ENCODE peak calls at places on chromosomes 16 and 17, in ten cellular contexts. C is PC-3, H is DND-41, O is trophoblast cell, A is HCT116, J is GM23248, B is colonic mucosa, W is endodermal cell, D is Karpas-422, T is SK-N-SH. L is an unnamed sample.

GRCh38 chr16:49556252-49557069 is 182.9 kb downstream of the C16orf78 start:
- DNase-seq in C (peak), H (no peak), O (peak), A (peak), J (peak), B (no peak), W (peak), D (peak), T (no peak), L (peak)

GRCh38 chr16:50261707-50262235 is 4.6 kb upstream of the ADCY7 start:
- DNase-seq in C (no peak), H (no peak), O (no peak), A (no peak), J (peak), B (peak), W (no peak), D (no peak), T (no peak), L (no peak)

GRCh38 chr16:2329532-2329931 is 11.0 kb downstream of the ABCA3 start:
- DNase-seq in C (no peak), H (no peak), O (no peak), A (no peak), J (no peak), B (no peak), W (no peak), D (no peak), T (no peak), L (no peak)

GRCh38 chr17:41959336-41960095 is 7.1 kb upstream of the CNP start:
- DNase-seq in C (peak), H (peak), O (peak), A (peak), J (peak), B (no peak), W (peak), D (peak), T (peak), L (peak)

GRCh38 chr17:52751051-52751450 is 592.5 kb upstream of the CA10 start:
- DNase-seq in C (no peak), H (no peak), O (no peak), A (no peak), J (no peak), B (no peak), W (peak), D (no peak), T (peak), L (no peak)

GRCh38 chr16:79402356-79402755 is 198.2 kb downstream of the MAF start:
- DNase-seq in C (no peak), H (no peak), O (no peak), A (no peak), J (no peak), B (peak), W (peak), D (no peak), T (no peak), L (no peak)

GRCh38 chr17:72353502-72353901 is 232.7 kb downstream of the SOX9 start:
- DNase-seq in C (no peak), H (no peak), O (no peak), A (no peak), J (no peak), B (no peak), W (no peak), D (no peak), T (no peak), L (no peak)

GRCh38 chr17:59830846-59831486 is 61.8 kb downstream of the TUBD1 start:
- DNase-seq in C (peak), H (no peak), O (no peak), A (no peak), J (no peak), B (no peak), W (peak), D (no peak), T (no peak), L (no peak)

GRCh38 chr16:4694664-4695451 is 1.5 kb downstream of the NUDT16L1 start:
- DNase-seq in C (no peak), H (no peak), O (no peak), A (no peak), J (peak), B (no peak), W (peak), D (no peak), T (peak), L (no peak)

GRCh38 chr17:75604034-75604695 is 16.6 kb downstream of the MYO15B start:
- DNase-seq in C (peak), H (no peak), O (no peak), A (no peak), J (peak), B (peak), W (peak), D (no peak), T (no peak), L (no peak)

GRCh38 chr17:66006654-66007053 is 185.3 kb downstream of the CEP112 start:
- DNase-seq in C (no peak), H (no peak), O (no peak), A (no peak), J (no peak), B (no peak), W (no peak), D (no peak), T (no peak), L (no peak)

GRCh38 chr17:70144260-70144846 is 25.0 kb upstream of the KCNJ2 start:
- DNase-seq in C (peak), H (no peak), O (peak), A (peak), J (peak), B (no peak), W (no peak), D (peak), T (peak), L (peak)

GRCh38 chr16:80197790-80198201 is 343.0 kb upstream of the DYNLRB2 start:
- DNase-seq in C (peak), H (no peak), O (peak), A (no peak), J (peak), B (no peak), W (no peak), D (no peak), T (no peak), L (peak)

GRCh38 chr17:14737984-14738651 is 437.2 kb downstream of the HS3ST3B1 start:
- DNase-seq in C (peak), H (no peak), O (peak), A (no peak), J (peak), B (no peak), W (peak), D (no peak), T (no peak), L (no peak)

GRCh38 chr17:56820207-56820606 is 13.5 kb downstream of the C17orf67 start:
- DNase-seq in C (no peak), H (no peak), O (no peak), A (no peak), J (no peak), B (no peak), W (no peak), D (no peak), T (no peak), L (no peak)

GRCh38 chr16:76835319-76835718 is 355.7 kb upstream of the MON1B start:
- DNase-seq in C (no peak), H (no peak), O (peak), A (no peak), J (no peak), B (no peak), W (no peak), D (no peak), T (no peak), L (no peak)

GRCh38 chr17:42058018-42058417 is 7.6 kb upstream of the C17orf113 start:
- DNase-seq in C (no peak), H (no peak), O (no peak), A (no peak), J (no peak), B (no peak), W (no peak), D (no peak), T (no peak), L (no peak)

GRCh38 chr16:2784536-2785100 is 2.7 kb downstream of the PRSS33 start:
- DNase-seq in C (no peak), H (no peak), O (no peak), A (no peak), J (no peak), B (no peak), W (peak), D (no peak), T (no peak), L (no peak)

GRCh38 chr17:61981323-61981722 is 53.5 kb upstream of the INTS2 start:
- DNase-seq in C (peak), H (no peak), O (peak), A (no peak), J (peak), B (no peak), W (no peak), D (no peak), T (no peak), L (no peak)

GRCh38 chr16:75514296-75514695 is 19.1 kb upstream of the CHST6 start:
- DNase-seq in C (no peak), H (no peak), O (no peak), A (no peak), J (no peak), B (no peak), W (no peak), D (no peak), T (no peak), L (no peak)

GRCh38 chr17:61285483-61286320 is 113.9 kb upstream of the TBX2 start:
- DNase-seq in C (peak), H (no peak), O (no peak), A (no peak), J (peak), B (no peak), W (peak), D (no peak), T (no peak), L (no peak)

GRCh38 chr16:72856797-72857196 is 191.1 kb downstream of the ZFHX3 start:
- DNase-seq in C (peak), H (peak), O (peak), A (no peak), J (peak), B (no peak), W (peak), D (peak), T (peak), L (no peak)

GRCh38 chr16:71626018-71626857 is at the start of gene MARVELD3:
- DNase-seq in C (peak), H (no peak), O (peak), A (peak), J (peak), B (peak), W (peak), D (no peak), T (peak), L (no peak)
- H3K9ac ChIP-seq in C (peak), H (no peak), O (peak), A (peak), J (no peak), B (peak), W (no peak), D (no peak), T (no peak), L (no peak)

GRCh38 chr16:28309811-28310311 is 17.5 kb downstream of the SBK1 start:
- DNase-seq in C (no peak), H (peak), O (no peak), A (no peak), J (no peak), B (no peak), W (no peak), D (no peak), T (no peak), L (no peak)

GRCh38 chr16:28311413-28311812 is 19.1 kb downstream of the SBK1 start:
- DNase-seq in C (no peak), H (no peak), O (no peak), A (no peak), J (no peak), B (no peak), W (no peak), D (no peak), T (no peak), L (no peak)

GRCh38 chr16:28310796-28311195 is 18.5 kb downstream of the SBK1 start:
- DNase-seq in C (no peak), H (no peak), O (no peak), A (no peak), J (no peak), B (no peak), W (no peak), D (no peak), T (no peak), L (no peak)

GRCh38 chr16:28307936-28308335 is 15.6 kb downstream of the SBK1 start:
- DNase-seq in C (no peak), H (no peak), O (no peak), A (no peak), J (no peak), B (no peak), W (no peak), D (no peak), T (no peak), L (no peak)

GRCh38 chr16:28308794-28309535 is 16.6 kb downstream of the SBK1 start:
- DNase-seq in C (no peak), H (peak), O (no peak), A (no peak), J (no peak), B (no peak), W (no peak), D (no peak), T (no peak), L (no peak)
- H3K9ac ChIP-seq in C (no peak), H (peak), O (no peak), A (no peak), J (no peak), B (no peak), W (no peak), D (no peak), T (no peak), L (no peak)

GRCh38 chr17:39688945-39689344 is 1.1 kb upstream of the PGAP3 start:
- DNase-seq in C (no peak), H (no peak), O (no peak), A (no peak), J (no peak), B (no peak), W (peak), D (no peak), T (no peak), L (no peak)
- H3K9ac ChIP-seq in C (peak), H (peak), O (no peak), A (peak), J (peak), B (peak), W (no peak), D (peak), T (no peak), L (no peak)

GRCh38 chr17:1516403-1517161 is at the start of gene INPP5K:
- DNase-seq in C (peak), H (peak), O (peak), A (peak), J (peak), B (peak), W (peak), D (peak), T (peak), L (peak)
- H3K9ac ChIP-seq in C (peak), H (peak), O (peak), A (peak), J (peak), B (peak), W (peak), D (peak), T (peak), L (peak)

DNA sequence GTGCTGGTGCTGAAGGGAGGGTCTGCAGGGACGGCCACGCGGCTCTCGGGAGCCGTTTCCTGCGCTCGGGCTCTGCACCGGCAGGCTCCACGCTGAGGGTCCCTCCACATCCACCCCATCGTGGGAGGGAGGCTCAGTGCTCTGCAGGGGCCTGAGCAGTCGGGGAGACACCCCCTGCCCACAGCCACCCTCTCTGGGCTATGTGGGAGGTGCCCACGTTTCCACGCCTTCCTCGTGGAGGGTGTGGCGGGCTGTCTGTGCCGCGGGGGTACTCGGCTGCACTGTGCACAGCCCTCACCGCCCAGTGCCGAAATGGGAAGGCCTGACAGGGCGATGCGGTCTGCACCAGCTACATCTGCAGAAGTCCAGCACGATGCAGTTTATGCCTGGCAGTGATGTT is 25.5 kb upstream of the ZNF750 start:
- DNase-seq in C (no peak), H (peak), O (no peak), A (no peak), J (no peak), B (no peak), W (no peak), D (no peak), T (no peak), L (no peak)
- H3K9ac ChIP-seq in C (no peak), H (peak), O (no peak), A (no peak), J (no peak), B (no peak), W (no peak), D (no peak), T (no peak), L (no peak)

GRCh38 chr17:63151981-63152523 is 186.0 kb downstream of the TANC2 start:
- DNase-seq in C (no peak), H (no peak), O (no peak), A (no peak), J (peak), B (no peak), W (no peak), D (no peak), T (no peak), L (no peak)
- H3K9ac ChIP-seq in C (no peak), H (no peak), O (no peak), A (no peak), J (no peak), B (no peak), W (peak), D (no peak), T (peak), L (no peak)

GRCh38 chr16:58638148-58639036 is 8.8 kb upstream of the CNOT1 start:
- DNase-seq in C (peak), H (no peak), O (peak), A (peak), J (peak), B (no peak), W (peak), D (no peak), T (no peak), L (peak)
- H3K9ac ChIP-seq in C (no peak), H (no peak), O (no peak), A (no peak), J (peak), B (no peak), W (no peak), D (no peak), T (no peak), L (no peak)